ENCODE peak calls at places on chromosomes 5 and 9, in five cellular contexts. H, F, X, U and C are unnamed samples.

GRCh38 chr5:142780871-142781270 is 10.7 kb downstream of the ARHGAP26 start:
- DNase-seq in X (no peak), F (no peak), H (no peak), U (no peak), C (no peak)

GRCh38 chr9:112308576-112308975 is 24.8 kb downstream of the PTBP3 start:
- DNase-seq in U (no peak), H (no peak), F (peak), X (peak), C (peak)

GRCh38 chr5:139816566-139816965 is 21.0 kb downstream of the PSD2 start:
- DNase-seq in F (no peak), X (no peak), U (no peak), H (no peak), C (no peak)

GRCh38 chr5:157271740-157272271 is 5.9 kb downstream of the CYFIP2 start:
- DNase-seq in X (no peak), H (no peak), U (no peak), F (no peak), C (no peak)

GRCh38 chr5:109485030-109485429 is 75.3 kb upstream of the PJA2 start:
- DNase-seq in U (no peak), X (peak), H (no peak), F (no peak), C (no peak)

GRCh38 chr5:108381034-108381954 is 604 bp downstream of the FBXL17 start:
- DNase-seq in F (peak), X (peak), H (no peak), U (no peak), C (peak)

GRCh38 chr9:98357921-98358535 is 102.6 kb upstream of the TBC1D2 start:
- DNase-seq in F (no peak), U (no peak), X (no peak), H (no peak), C (no peak)

GRCh38 chr9:130172858-130173461 is 756 bp downstream of the NCS1 start:
- DNase-seq in F (no peak), U (no peak), X (peak), H (no peak), C (peak)

GRCh38 chr5:150945501-150945900 is 40.7 kb upstream of the ZNF300 start:
- DNase-seq in H (no peak), F (no peak), U (no peak), X (no peak), C (no peak)

GRCh38 chr5:177509991-177510566 is 453 bp upstream of the DOK3 start:
- DNase-seq in X (no peak), U (no peak), H (no peak), F (no peak), C (no peak)

GRCh38 chr5:140145818-140146522 is 20.2 kb downstream of the IGIP start:
- DNase-seq in F (peak), U (peak), H (no peak), X (peak), C (peak)

GRCh38 chr5:658103-658502 is 35.0 kb downstream of the TPPP start:
- DNase-seq in X (no peak), F (no peak), H (no peak), U (no peak), C (peak)

GRCh38 chr5:142186821-142187594 is 78.4 kb downstream of the NDFIP1 start:
- DNase-seq in X (peak), U (no peak), F (no peak), H (no peak), C (no peak)

GRCh38 chr9:89635816-89636215 is 31.0 kb downstream of the GADD45G start:
- DNase-seq in H (no peak), X (peak), F (no peak), U (no peak), C (peak)

GRCh38 chr5:132830436-132831094 is at the start of gene SHROOM1:
- DNase-seq in X (peak), H (no peak), U (peak), F (no peak), C (peak)

GRCh38 chr5:174937201-174938130 is 213.1 kb downstream of the MSX2 start:
- DNase-seq in U (no peak), X (no peak), H (no peak), F (no peak), C (no peak)
- H2BK12ac ChIP-seq in U (no peak), X (no peak), H (no peak), F (no peak), C (no peak)

GRCh38 chr5:72677447-72677846 is 139.0 kb upstream of the TNPO1 start:
- DNase-seq in H (no peak), U (no peak), F (no peak), X (no peak), C (no peak)
- H2BK12ac ChIP-seq in H (no peak), U (no peak), F (no peak), X (no peak), C (no peak)

GRCh38 chr5:56011835-56012234 is 17.1 kb upstream of the IL6ST start:
- DNase-seq in H (no peak), F (no peak), X (peak), U (no peak), C (peak)
- H2BK12ac ChIP-seq in H (no peak), F (no peak), X (peak), U (no peak), C (no peak)

GRCh38 chr5:176386491-176386890 is 1.9 kb downstream of the NOP16 start:
- DNase-seq in H (no peak), X (no peak), U (no peak), F (no peak), C (no peak)
- H2BK12ac ChIP-seq in H (no peak), X (no peak), U (no peak), F (no peak), C (no peak)

GRCh38 chr9:105311317-105311716 is 66.9 kb downstream of the SLC44A1 start:
- DNase-seq in X (no peak), U (no peak), H (no peak), F (no peak), C (no peak)

GRCh38 chr9:105307731-105308130 is 63.3 kb downstream of the SLC44A1 start:
- DNase-seq in H (no peak), F (no peak), X (no peak), U (no peak), C (no peak)

GRCh38 chr9:105306533-105307140 is 62.2 kb downstream of the SLC44A1 start:
- DNase-seq in U (no peak), X (no peak), F (no peak), H (no peak), C (no peak)

GRCh38 chr9:105309531-105309931 is 65.1 kb downstream of the SLC44A1 start:
- DNase-seq in F (no peak), H (no peak), U (no peak), X (no peak), C (no peak)

GRCh38 chr9:105308448-105309412 is 64.3 kb downstream of the SLC44A1 start:
- DNase-seq in F (no peak), H (no peak), U (no peak), X (no peak), C (no peak)
- H2BK12ac ChIP-seq in F (no peak), H (no peak), U (no peak), X (no peak), C (no peak)

GRCh38 chr9:16318516-16319060 is 551.9 kb downstream of the BNC2 start:
- DNase-seq in F (no peak), H (no peak), U (peak), X (no peak), C (no peak)

GRCh38 chr9:16320338-16320902 is 550.0 kb downstream of the BNC2 start:
- DNase-seq in U (peak), H (no peak), F (no peak), X (no peak), C (no peak)

GRCh38 chr9:16322849-16323248 is 547.6 kb downstream of the BNC2 start:
- DNase-seq in U (no peak), H (no peak), F (no peak), X (no peak), C (no peak)

GRCh38 chr9:16319646-16320045 is 550.8 kb downstream of the BNC2 start:
- DNase-seq in H (no peak), X (no peak), U (peak), F (no peak), C (no peak)

GRCh38 chr9:16321461-16322119 is 548.9 kb downstream of the BNC2 start:
- DNase-seq in X (peak), F (no peak), U (peak), H (no peak), C (no peak)
- H2BK12ac ChIP-seq in X (no peak), F (no peak), U (no peak), H (no peak), C (no peak)

GRCh38 chr9:76700916-76701315 is 63.3 kb upstream of the PCA3 start:
- DNase-seq in X (no peak), H (no peak), F (no peak), U (no peak), C (no peak)

GRCh38 chr9:76697110-76697509 is 67.1 kb upstream of the PCA3 start:
- DNase-seq in F (no peak), H (no peak), X (no peak), U (no peak), C (no peak)

GRCh38 chr9:76697554-76697953 is 66.7 kb upstream of the PCA3 start:
- DNase-seq in H (no peak), F (no peak), X (no peak), U (no peak), C (no peak)

GRCh38 chr9:76701441-76702031 is 62.7 kb upstream of the PCA3 start:
- DNase-seq in X (no peak), H (no peak), U (no peak), F (peak), C (no peak)

DNA sequence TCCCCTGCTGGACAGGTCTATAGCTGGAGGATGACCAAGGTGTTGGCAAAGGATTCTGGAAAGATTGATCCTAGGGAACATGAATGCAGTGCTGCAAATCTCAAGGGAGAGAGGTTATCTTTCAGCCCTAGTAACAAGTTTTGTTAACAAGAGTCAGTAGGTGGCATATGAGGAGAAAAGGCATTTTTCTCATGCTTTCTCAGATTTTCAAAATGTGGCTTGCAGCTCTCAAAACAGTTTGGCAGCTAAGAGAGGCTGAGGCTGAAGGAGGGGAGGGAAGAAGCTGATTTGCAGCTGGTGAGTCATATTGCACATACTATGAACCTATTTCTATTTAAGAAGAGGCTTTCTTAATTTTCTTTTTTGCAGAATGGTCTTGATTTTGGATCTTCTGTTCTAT is 64.3 kb upstream of the PCA3 start:
- DNase-seq in F (no peak), U (no peak), H (no peak), X (peak), C (no peak)
- H2BK12ac ChIP-seq in F (no peak), U (no peak), H (no peak), X (no peak), C (no peak)